ENCODE peak calls at places on chromosomes 12 and 14, in five cellular contexts. O is neuronal stem cell, D is mesenchymal stem cell, R is H9, M is H1. Y is an unnamed sample.

GRCh38 chr12:108838194-108839010 is 19.0 kb downstream of the SSH1 start:
- DNase-seq in M (peak; percentile 73), R (peak; percentile 96), D (peak; percentile 100), O (no peak), Y (peak; percentile 40)

GRCh38 chr14:54221971-54222370 is 174.8 kb upstream of the CDKN3 start:
- DNase-seq in M (no peak), D (no peak), O (no peak), R (no peak), Y (no peak)

GRCh38 chr12:70571705-70572269 is 65.4 kb downstream of the PTPRB start:
- DNase-seq in O (no peak), R (no peak), M (no peak), D (peak; percentile 35), Y (no peak)

GRCh38 chr12:6828671-6829531 is 694 bp downstream of the P3H3 start:
- DNase-seq in O (no peak), M (no peak), D (no peak), R (peak; percentile 80), Y (no peak)

GRCh38 chr12:108532061-108532848 is 17.2 kb downstream of the FICD start:
- DNase-seq in O (no peak), M (no peak), R (no peak), D (no peak), Y (no peak)

GRCh38 chr12:100566887-100567637 is 6.4 kb upstream of the GAS2L3 start:
- DNase-seq in R (no peak), O (no peak), M (no peak), D (no peak), Y (peak; percentile 16)

GRCh38 chr12:7542813-7543212 is 39.2 kb upstream of the CD163 start:
- DNase-seq in O (no peak), D (peak; percentile 12), R (no peak), M (no peak), Y (peak; percentile 62)

GRCh38 chr14:102591372-102591943 is 991 bp upstream of the RCOR1 start:
- DNase-seq in O (no peak), R (no peak), M (no peak), D (peak; percentile 52), Y (no peak)

GRCh38 chr12:130446846-130447654 is 109.4 kb downstream of the PIWIL1 start:
- DNase-seq in D (no peak), R (no peak), O (no peak), M (no peak), Y (no peak)

GRCh38 chr14:104423224-104423681 is 156.3 kb upstream of the C14orf180 start:
- DNase-seq in O (no peak), D (no peak), M (no peak), R (no peak), Y (no peak)

GRCh38 chr12:131388164-131388795 is 322.6 kb upstream of the SFSWAP start:
- DNase-seq in M (no peak), D (no peak), O (no peak), R (no peak), Y (no peak)

GRCh38 chr14:32417956-32418552 is 89.0 kb downstream of the AKAP6 start:
- DNase-seq in M (no peak), O (no peak), R (no peak), D (peak; percentile 69), Y (no peak)

GRCh38 chr12:89450922-89451321 is 73.7 kb downstream of the GALNT4 start:
- DNase-seq in D (peak; percentile 57), O (no peak), M (no peak), R (no peak), Y (no peak)
- H2BK12ac ChIP-seq in D (no peak overlapping the region), O (no peak overlapping the region), M (no peak overlapping the region), R (no peak overlapping the region), Y (no peak overlapping the region)

GRCh38 chr12:46206471-46206870 is 62.4 kb downstream of the SLC38A1 start:
- DNase-seq in D (no peak), R (no peak), O (no peak), M (no peak), Y (no peak)
- H3K4me1 ChIP-seq in D (peaks cover 1% of the 10 kb centered on the region), R (peaks cover 4% of the 10 kb centered on the region), O (no peaks in the 10 kb centered on the region), M (no peaks in the 10 kb centered on the region), Y (peaks cover 12% of the 10 kb centered on the region)

GRCh38 chr14:77264466-77265186 is 6.4 kb downstream of the NGB start:
- DNase-seq in R (no peak), O (no peak), D (no peak), M (no peak), Y (no peak)

GRCh38 chr14:77267937-77268699 is 2.9 kb downstream of the NGB start:
- DNase-seq in M (no peak), R (no peak), O (no peak), D (no peak), Y (no peak)

GRCh38 chr14:77266336-77266735 is 4.7 kb downstream of the NGB start:
- DNase-seq in D (no peak), M (no peak), O (no peak), R (no peak), Y (no peak)

GRCh38 chr14:77265561-77266335 is 5.3 kb downstream of the NGB start:
- DNase-seq in R (no peak), M (no peak), D (no peak), O (no peak), Y (no peak)

GRCh38 chr14:77265187-77265515 is 5.9 kb downstream of the NGB start:
- DNase-seq in R (no peak), M (no peak), O (no peak), D (no peak), Y (no peak)
- H2BK12ac ChIP-seq in R (no peak overlapping the region), M (no peak overlapping the region), O (no peak overlapping the region), D (no peak overlapping the region), Y (no peak overlapping the region)

GRCh38 chr14:100060766-100061165 is 4.5 kb upstream of the EVL start:
- DNase-seq in M (no peak), R (no peak), D (no peak), O (no peak), Y (no peak)

GRCh38 chr14:100056431-100056830 is 8.8 kb upstream of the EVL start:
- DNase-seq in O (no peak), D (no peak), M (no peak), R (no peak), Y (no peak)

GRCh38 chr14:100058777-100059432 is 6.3 kb upstream of the EVL start:
- DNase-seq in O (no peak), R (no peak), D (no peak), M (no peak), Y (no peak)

GRCh38 chr14:100056964-100057817 is 8.0 kb upstream of the EVL start:
- DNase-seq in R (no peak), D (peak; percentile 34), M (no peak), O (no peak), Y (no peak)

GRCh38 chr14:100059433-100059781 is 5.8 kb upstream of the EVL start:
- DNase-seq in O (no peak), M (no peak), D (no peak), R (no peak), Y (peak; percentile 98)
- H3K4me1 ChIP-seq in O (peaks cover 3% of the 10 kb centered on the region), M (no peaks in the 10 kb centered on the region), D (no peaks in the 10 kb centered on the region), R (no peaks in the 10 kb centered on the region), Y (peaks cover 3% of the 10 kb centered on the region)

GRCh38 chr12:110615171-110615570 is 1.2 kb downstream of the TCTN1 start:
- DNase-seq in R (no peak), D (no peak), O (no peak), M (no peak), Y (no peak)
- H2BK12ac ChIP-seq in R (no peak overlapping the region), D (no peak overlapping the region), O (no peak overlapping the region), M (no peak overlapping the region), Y (no peak overlapping the region)

GRCh38 chr14:77037886-77038511 is 9.5 kb upstream of the IRF2BPL start:
- DNase-seq in D (peak; percentile 74), M (no peak), O (no peak), R (no peak), Y (no peak)
- H3K4me1 ChIP-seq in D (peaks cover 43% of the 10 kb centered on the region), M (peaks cover 25% of the 10 kb centered on the region), O (peaks cover 68% of the 10 kb centered on the region), R (peaks cover 19% of the 10 kb centered on the region), Y (peaks cover 25% of the 10 kb centered on the region)

GRCh38 chr14:34678735-34679134 is 35.7 kb downstream of the CFL2 start:
- DNase-seq in M (no peak), R (no peak), O (no peak), D (no peak), Y (no peak)
- H2BK12ac ChIP-seq in M (no peak overlapping the region), R (no peak overlapping the region), O (no peak overlapping the region), D (no peak overlapping the region), Y (no peak overlapping the region)

GRCh38 chr12:104337030-104337558 is 33.6 kb downstream of the EID3 start:
- DNase-seq in O (no peak), R (no peak), D (no peak), M (no peak), Y (no peak)
- H3K4me1 ChIP-seq in O (peaks cover 2% of the 10 kb centered on the region), R (no peaks in the 10 kb centered on the region), D (no peaks in the 10 kb centered on the region), M (no peaks in the 10 kb centered on the region), Y (no peaks in the 10 kb centered on the region)

DNA sequence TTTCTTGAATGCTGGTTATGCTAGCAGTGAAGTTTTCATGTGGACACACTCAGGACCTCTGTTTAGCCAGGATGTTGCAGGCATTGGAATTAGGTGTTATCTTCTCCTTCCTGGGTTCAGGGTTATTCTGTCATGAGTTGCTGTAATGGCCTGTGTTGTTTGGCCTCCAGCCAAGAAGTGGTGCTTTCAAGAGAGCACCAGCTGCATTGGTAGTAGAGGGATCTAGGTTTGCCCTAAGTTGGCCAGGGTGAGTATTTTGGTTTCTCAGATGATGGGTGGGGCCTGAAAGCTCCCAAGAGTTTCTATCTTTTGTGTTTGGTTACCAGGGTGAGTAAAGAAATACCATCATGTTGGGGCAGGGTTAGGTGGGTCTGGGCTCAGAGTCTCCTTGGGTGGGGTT is 2.7 kb upstream of the GZMH start:
- DNase-seq in D (no peak), M (no peak), O (no peak), R (no peak), Y (no peak)
- H2BK12ac ChIP-seq in D (no peak overlapping the region), M (no peak overlapping the region), O (no peak overlapping the region), R (no peak overlapping the region), Y (no peak overlapping the region)

GRCh38 chr12:31318870-31319269 is 7.1 kb downstream of the SINHCAF start:
- DNase-seq in M (no peak), O (no peak), R (no peak), D (no peak), Y (no peak)
- H3K4me1 ChIP-seq in M (peaks cover 9% of the 10 kb centered on the region), O (peaks cover 28% of the 10 kb centered on the region), R (peaks cover 7% of the 10 kb centered on the region), D (peaks cover 7% of the 10 kb centered on the region), Y (peaks cover 7% of the 10 kb centered on the region)

Y was measured in trophoblast cell.